ENCODE peak calls at places on chromosome 16, in four cellular contexts. P, W, M and D are unnamed samples. For H3K4me1 and H3K9me3, the result is how much of the 10 kb centered on the place peaks cover.

GRCh38 chr16:74726736-74727135 is 26.1 kb upstream of the MLKL start:
- DNase-seq in P (no peak), W (no peak), M (no peak), D (no peak)

GRCh38 chr16:3295783-3296182 is 9.4 kb downstream of the TIGD7 start:
- DNase-seq in P (no peak), W (no peak), M (no peak), D (no peak)

GRCh38 chr16:31474173-31474714 is 2.3 kb downstream of the TGFB1I1 start:
- DNase-seq in P (no peak), W (no peak), M (no peak), D (no peak)

GRCh38 chr16:2082171-2082982 is 34.6 kb downstream of the TSC2 start:
- DNase-seq in P (no peak), W (no peak), M (peak), D (no peak)

GRCh38 chr16:88807142-88807625 is 3.6 kb downstream of the CDT1 start:
- DNase-seq in P (no peak), W (no peak), M (no peak), D (no peak)

GRCh38 chr16:84530590-84530989 is 26.1 kb upstream of the MEAK7 start:
- DNase-seq in P (no peak), W (no peak), M (no peak), D (no peak)

GRCh38 chr16:8869212-8869987 is 594 bp upstream of the CARHSP1 start:
- DNase-seq in P (no peak), W (no peak), M (no peak), D (no peak)

GRCh38 chr16:55711959-55712876 is 56.4 kb downstream of the SLC6A2 start:
- DNase-seq in P (no peak), W (no peak), M (peak), D (no peak)

GRCh38 chr16:89355686-89356085 is 134.7 kb downstream of the ANKRD11 start:
- DNase-seq in P (no peak), W (no peak), M (no peak), D (no peak)

DNA sequence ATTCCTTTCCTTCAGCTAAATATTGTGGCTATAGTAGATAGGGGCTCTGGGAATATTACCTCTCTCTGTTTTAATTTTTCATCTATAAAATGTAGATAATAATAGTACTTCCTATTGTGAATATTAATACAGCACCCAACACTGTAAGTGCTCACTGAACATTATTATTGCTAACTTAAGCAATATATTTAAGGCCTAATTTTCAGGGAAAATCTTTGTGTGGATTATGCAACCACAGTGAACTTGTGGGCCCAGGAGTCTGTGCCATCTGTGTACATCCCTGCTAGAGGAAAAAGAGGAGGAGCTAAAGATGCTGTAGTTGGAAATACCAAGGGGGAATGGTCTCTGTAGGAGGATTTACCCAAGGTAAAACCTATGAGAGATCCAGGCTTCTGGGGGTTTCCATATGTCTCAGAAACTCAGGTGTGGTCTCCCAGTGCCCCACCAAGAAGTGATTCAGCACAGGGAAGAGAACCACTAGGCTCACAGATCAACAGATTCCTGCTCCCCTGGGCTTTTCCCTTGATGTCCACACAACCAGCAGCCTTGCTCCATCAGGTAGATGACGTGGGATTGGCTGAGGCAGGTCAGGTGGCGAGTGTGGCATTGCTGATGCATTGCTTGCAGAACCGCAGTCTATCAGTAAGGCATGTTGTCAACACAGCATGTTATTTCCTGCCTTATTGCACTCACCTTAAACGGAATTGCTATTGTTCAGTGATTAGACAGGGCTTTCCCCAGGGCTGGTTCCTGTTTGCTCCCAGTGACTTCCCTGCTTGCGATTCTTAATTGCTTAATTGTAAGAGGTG is 1.6 kb upstream of the N4BP1 start:
- DNase-seq in P (no peak), W (peak), M (no peak), D (no peak)
- H3K4me3 ChIP-seq in P (no peak), W (peak), M (no peak), D (no peak)

GRCh38 chr16:26491962-26492361 is 574.8 kb upstream of the C16orf82 start:
- DNase-seq in P (no peak), W (no peak), M (no peak), D (no peak)
- H3K4me1 ChIP-seq in P (under half), W (under half), M (under half), D (under half)

GRCh38 chr16:10441726-10442125 is 55.9 kb downstream of the ATF7IP2 start:
- DNase-seq in P (no peak), W (no peak), M (no peak), D (no peak)
- H3K9me3 ChIP-seq in P (under half), W (under half), M (under half), D (half or more)

GRCh38 chr16:87791295-87792204 is 25.8 kb upstream of the KLHDC4 start:
- DNase-seq in P (no peak), W (no peak), M (no peak), D (no peak)
- H3K4me3 ChIP-seq in P (no peak), W (no peak), M (no peak), D (no peak)